ENCODE peak calls at places on chromosome 22, in seven cellular contexts. T is substantia nigra; N is CD8-positive, alpha-beta memory T cell; X is NCI-H2171 treated with DMSO at 0.1 percent for 48 hours; R is body of pancreas; J is stimulated activated CD4-positive, alpha-beta T cell treated with anti-CD3 and anti-CD28 coated beads, Interleukin-2, amount 100 ng/mL, for 48 hours; C is left colon. Y is an unnamed sample.
A peak's percentile ranks its signal among the peaks of the same experiment; 100 is the strongest.

GRCh38 chr22:28247667-28248363 is 328.8 kb upstream of the PITPNB start:
- DNase-seq in R (no peak), X (peak; percentile 41), N (no peak), T (no peak), C (no peak), J (no peak), Y (no peak)

GRCh38 chr22:32589007-32589406 is 114.4 kb downstream of the FBXO7 start:
- DNase-seq in X (no peak), C (no peak), T (no peak), R (no peak), J (no peak), N (no peak), Y (no peak)

GRCh38 chr22:27597703-27598444 is 203.7 kb downstream of the MN1 start:
- DNase-seq in R (peak; percentile 27), X (no peak), J (no peak), C (no peak), N (no peak), T (no peak), Y (no peak)

GRCh38 chr22:19596680-19597398 is 72.6 kb upstream of the CLDN5 start:
- DNase-seq in X (no peak), J (no peak), N (no peak), T (no peak), C (no peak), R (no peak), Y (no peak)

GRCh38 chr22:44819966-44820631 is 67.7 kb downstream of the ARHGAP8 start:
- DNase-seq in T (no peak), C (no peak), X (no peak), N (no peak), J (no peak), R (no peak), Y (no peak)

GRCh38 chr22:22462813-22463567 is 45.6 kb downstream of the ZNF280B start:
- DNase-seq in T (no peak), X (no peak), C (no peak), J (no peak), R (no peak), N (no peak), Y (no peak)

GRCh38 chr22:46082633-46083032 is 67.7 kb upstream of the PPARA start:
- DNase-seq in N (no peak), R (peak; percentile 4), J (no peak), C (no peak), X (no peak), T (no peak), Y (no peak)

GRCh38 chr22:27711756-27712155 is 89.8 kb downstream of the MN1 start:
- DNase-seq in N (no peak), R (no peak), T (no peak), J (no peak), C (no peak), X (no peak), Y (no peak)